ENCODE peak calls at places on chromosomes 4 and X, in four cellular contexts. One of them, this sample, is unnamed.

GRCh38 chr4:71184195-71184781 is 154.5 kb upstream of the SLC4A4 start:
- DNase-seq in K562: peak
- DNase-seq in HepG2: peak
- DNase-seq in GM12878: peak
- DNase-seq in this sample: peak

GRCh38 chr4:46432923-46433322 is 43.0 kb upstream of the GABRA2 start:
- DNase-seq in HepG2: no peak
- DNase-seq in K562: no peak
- DNase-seq in GM12878: no peak
- DNase-seq in this sample: no peak

GRCh38 chrX:154840856-154841255 is 6.4 kb upstream of the SMIM9 start:
- DNase-seq in HepG2: peak
- DNase-seq in K562: peak
- DNase-seq in GM12878: no peak
- DNase-seq in this sample: peak

GRCh38 chr4:123977623-123978022 is 581.0 kb downstream of the SPRY1 start:
- DNase-seq in HepG2: peak
- DNase-seq in K562: no peak
- DNase-seq in GM12878: no peak
- DNase-seq in this sample: no peak

GRCh38 chrX:109858602-109859341 is 125.7 kb upstream of the ACSL4 start:
- DNase-seq in HepG2: peak
- DNase-seq in GM12878: no peak
- DNase-seq in K562: no peak
- DNase-seq in this sample: no peak

GRCh38 chrX:42803320-42803719 is 25.4 kb upstream of the PPP1R2C start:
- DNase-seq in K562: no peak
- DNase-seq in HepG2: no peak
- DNase-seq in GM12878: no peak
- DNase-seq in this sample: no peak

GRCh38 chr4:173121044-173121685 is 47.4 kb upstream of the GALNT7 start:
- DNase-seq in HepG2: no peak
- DNase-seq in K562: peak
- DNase-seq in GM12878: peak
- DNase-seq in this sample: no peak

GRCh38 chr4:149176019-149176418 is 639.6 kb downstream of the IQCM start:
- DNase-seq in GM12878: no peak
- DNase-seq in K562: no peak
- DNase-seq in HepG2: peak
- DNase-seq in this sample: no peak

GRCh38 chr4:24544208-24544607 is 40.1 kb downstream of the DHX15 start:
- DNase-seq in HepG2: no peak
- DNase-seq in GM12878: no peak
- DNase-seq in K562: no peak
- DNase-seq in this sample: no peak

GRCh38 chrX:10414872-10415703 is 205.3 kb downstream of the MID1 start:
- DNase-seq in GM12878: no peak
- DNase-seq in K562: no peak
- DNase-seq in HepG2: no peak
- DNase-seq in this sample: no peak

GRCh38 chr4:94486372-94486801 is 34.6 kb downstream of the PDLIM5 start:
- DNase-seq in HepG2: no peak
- DNase-seq in GM12878: no peak
- DNase-seq in K562: no peak
- DNase-seq in this sample: no peak

GRCh38 chr4:140078366-140078765 is 75.6 kb downstream of the MAML3 start:
- DNase-seq in HepG2: no peak
- DNase-seq in K562: no peak
- DNase-seq in GM12878: no peak
- DNase-seq in this sample: peak

GRCh38 chr4:156512622-156513021 is 459.0 kb downstream of the PDGFC start:
- DNase-seq in HepG2: no peak
- DNase-seq in GM12878: no peak
- DNase-seq in K562: no peak
- DNase-seq in this sample: no peak

GRCh38 chr4:85777908-85778808 is 303.2 kb downstream of the ARHGAP24 start:
- DNase-seq in K562: no peak
- DNase-seq in HepG2: no peak
- DNase-seq in GM12878: peak
- DNase-seq in this sample: no peak

GRCh38 chr4:15677507-15677988 is 4.1 kb upstream of the FAM200B start:
- DNase-seq in GM12878: no peak
- DNase-seq in K562: peak
- DNase-seq in HepG2: peak
- DNase-seq in this sample: no peak

GRCh38 chrX:132023896-132024386 is 839 bp downstream of the STK26 start:
- DNase-seq in HepG2: no peak
- DNase-seq in K562: peak
- DNase-seq in GM12878: no peak
- DNase-seq in this sample: no peak

GRCh38 chr4:41358626-41359025 is 101.9 kb downstream of the UCHL1 start:
- DNase-seq in K562: no peak
- DNase-seq in GM12878: no peak
- DNase-seq in HepG2: no peak
- DNase-seq in this sample: no peak

DNA sequence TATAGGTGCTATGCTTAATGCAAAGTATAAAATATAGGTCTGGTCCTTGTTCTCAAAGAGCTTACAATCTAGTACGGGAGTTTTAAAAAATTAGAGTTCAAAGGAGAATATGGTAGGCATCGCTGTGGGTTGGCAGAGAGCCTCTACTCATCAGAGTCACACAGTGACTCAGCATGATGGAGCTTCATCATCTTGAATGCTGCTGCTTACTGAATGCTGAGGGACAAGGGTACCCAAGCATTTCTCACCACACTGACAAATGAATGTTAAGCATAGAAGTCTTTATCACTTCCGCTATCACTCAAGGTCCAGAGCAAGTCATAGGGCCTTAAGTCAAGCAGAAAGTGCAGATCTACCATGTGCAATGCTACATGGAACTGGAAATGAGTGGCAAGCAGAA is 268.6 kb upstream of the IGFBP7 start:
- DNase-seq in K562: no peak
- DNase-seq in HepG2: no peak
- DNase-seq in GM12878: no peak
- DNase-seq in this sample: no peak
- TF ChIP-seq BHLHE40 in K562: no peak
- TF ChIP-seq BHLHE40 in HepG2: no peak
- TF ChIP-seq BHLHE40 in GM12878: no peak
- TF ChIP-seq BHLHE40 in this sample: no peak

DNA sequence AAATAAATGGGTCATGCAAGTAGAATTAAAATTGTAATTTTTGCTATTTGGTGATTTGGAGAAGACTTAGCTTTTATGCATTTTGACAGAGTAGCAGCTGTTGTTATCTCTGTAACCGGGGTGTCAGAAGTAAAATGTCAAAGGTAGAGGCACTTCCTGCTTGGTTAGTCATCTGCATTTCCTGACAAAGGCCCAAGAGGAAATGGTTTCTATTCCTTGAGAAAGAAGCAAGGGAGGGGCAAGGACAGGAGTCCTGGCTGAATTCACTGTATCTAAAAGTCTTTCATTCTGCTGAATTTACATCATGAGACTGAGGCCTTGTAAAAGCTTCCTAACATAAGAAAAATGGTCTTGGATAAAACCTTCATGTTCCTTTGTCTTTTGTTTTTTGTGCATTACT is 550.9 kb upstream of the BOD1L1 start:
- DNase-seq in HepG2: no peak
- DNase-seq in GM12878: peak
- DNase-seq in K562: no peak
- DNase-seq in this sample: no peak
- TF ChIP-seq FOXK2 in HepG2: no peak
- TF ChIP-seq FOXK2 in GM12878: no peak
- TF ChIP-seq FOXK2 in K562: no peak
- TF ChIP-seq FOXK2 in this sample: no peak

GRCh38 chr4:185969657-185970056 is 99.3 kb upstream of the TLR3 start:
- DNase-seq in K562: no peak
- DNase-seq in GM12878: no peak
- DNase-seq in HepG2: peak
- DNase-seq in this sample: no peak
- TF ChIP-seq BHLHE40 in K562: no peak
- TF ChIP-seq BHLHE40 in GM12878: no peak
- TF ChIP-seq BHLHE40 in HepG2: no peak
- TF ChIP-seq BHLHE40 in this sample: no peak

GRCh38 chr4:113394730-113395530 is 345.5 kb downstream of the ANK2 start:
- DNase-seq in GM12878: peak
- DNase-seq in HepG2: peak
- DNase-seq in K562: peak
- DNase-seq in this sample: peak

GRCh38 chr4:113385500-113385899 is 336.0 kb downstream of the ANK2 start:
- DNase-seq in GM12878: no peak
- DNase-seq in K562: no peak
- DNase-seq in HepG2: no peak
- DNase-seq in this sample: no peak

GRCh38 chr4:113389160-113389559 is 339.7 kb downstream of the ANK2 start:
- DNase-seq in HepG2: no peak
- DNase-seq in GM12878: no peak
- DNase-seq in K562: no peak
- DNase-seq in this sample: no peak

GRCh38 chr4:113394108-113394729 is 344.8 kb downstream of the ANK2 start:
- DNase-seq in K562: no peak
- DNase-seq in HepG2: no peak
- DNase-seq in GM12878: no peak
- DNase-seq in this sample: no peak

DNA sequence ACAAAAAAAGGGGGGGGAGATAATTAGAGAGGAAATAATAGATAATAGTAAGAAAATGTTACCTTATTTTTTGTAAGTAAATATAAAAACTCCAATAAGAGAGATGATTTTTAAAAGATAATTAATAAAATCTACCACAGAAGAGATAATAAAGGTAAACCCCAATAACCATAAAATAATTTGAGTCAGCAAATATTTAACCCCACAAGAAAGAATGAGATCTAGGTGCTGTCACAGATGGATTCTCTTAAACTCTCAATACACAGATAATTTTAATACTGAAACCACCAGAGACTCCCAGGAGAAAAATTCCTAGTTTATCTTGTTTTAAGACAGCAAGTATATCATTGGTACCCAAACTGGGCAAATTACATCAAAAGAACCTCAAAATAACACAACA is 341.4 kb downstream of the ANK2 start:
- DNase-seq in GM12878: no peak
- DNase-seq in HepG2: no peak
- DNase-seq in K562: no peak
- DNase-seq in this sample: no peak
- TF ChIP-seq FOXK2 in GM12878: no peak
- TF ChIP-seq FOXK2 in HepG2: no peak
- TF ChIP-seq FOXK2 in K562: no peak
- TF ChIP-seq FOXK2 in this sample: no peak

GRCh38 chrX:20410540-20410939 is 143.8 kb upstream of the RPS6KA3 start:
- DNase-seq in HepG2: peak
- DNase-seq in K562: no peak
- DNase-seq in GM12878: no peak
- DNase-seq in this sample: no peak

GRCh38 chrX:20414066-20414465 is 147.4 kb upstream of the RPS6KA3 start:
- DNase-seq in GM12878: no peak
- DNase-seq in HepG2: no peak
- DNase-seq in K562: no peak
- DNase-seq in this sample: no peak

GRCh38 chrX:20414781-20415445 is 148.2 kb upstream of the RPS6KA3 start:
- DNase-seq in GM12878: no peak
- DNase-seq in K562: no peak
- DNase-seq in HepG2: no peak
- DNase-seq in this sample: no peak

GRCh38 chrX:20412871-20413486 is 146.3 kb upstream of the RPS6KA3 start:
- DNase-seq in HepG2: no peak
- DNase-seq in GM12878: no peak
- DNase-seq in K562: no peak
- DNase-seq in this sample: no peak

DNA sequence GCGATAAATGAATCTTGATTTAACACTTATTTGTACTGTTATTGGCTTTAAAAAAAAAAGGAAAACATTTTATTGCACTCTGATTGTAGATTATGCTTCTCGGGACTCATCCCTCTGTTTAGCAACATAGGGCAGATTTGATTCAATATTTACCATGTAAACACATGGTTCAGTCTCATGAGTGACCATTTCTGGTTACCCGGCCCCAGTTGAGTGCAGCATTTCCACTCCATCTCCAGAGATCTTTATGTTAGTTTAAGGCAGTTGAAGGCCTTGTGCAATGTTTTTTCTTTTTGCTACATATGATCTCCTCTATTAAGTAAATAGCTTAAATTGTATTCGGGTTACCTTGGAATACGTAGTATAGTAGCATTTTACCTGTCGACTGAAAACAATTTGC is 143.3 kb upstream of the RPS6KA3 start:
- DNase-seq in K562: no peak
- DNase-seq in GM12878: no peak
- DNase-seq in HepG2: peak
- DNase-seq in this sample: no peak
- TF ChIP-seq BHLHE40 in K562: no peak
- TF ChIP-seq BHLHE40 in GM12878: no peak
- TF ChIP-seq BHLHE40 in HepG2: no peak
- TF ChIP-seq BHLHE40 in this sample: no peak